ENCODE peak calls at places on chromosome 22, in seven cellular contexts. I is Panc1, Y is uterus, W is colonic mucosa, N is A549, B is breast epithelium, H is cardiac muscle cell. S is an unnamed sample. For H3K4me1, the result is how much of the 10 kb centered on the place peaks cover.

GRCh38 chr22:29639096-29639495 is 35.7 kb downstream of the NF2 start:
- DNase-seq in I (no peak), Y (no peak), W (no peak), N (no peak), B (no peak), H (no peak), S (no peak)

GRCh38 chr22:19275919-19276600 is 15.5 kb downstream of the CLTCL1 start:
- DNase-seq in I (no peak), Y (no peak), W (no peak), N (no peak), B (no peak), H (peak), S (no peak)

GRCh38 chr22:31857247-31857646 is 87.1 kb upstream of the YWHAH start:
- DNase-seq in I (no peak), Y (no peak), W (peak), N (no peak), B (no peak), H (peak), S (no peak)

GRCh38 chr22:49935561-49935960 is 17.1 kb downstream of the CRELD2 start:
- DNase-seq in I (no peak), Y (no peak), W (no peak), N (no peak), B (no peak), H (no peak), S (no peak)

GRCh38 chr22:43484227-43484626 is 72.4 kb downstream of the MPPED1 start:
- DNase-seq in I (no peak), Y (no peak), W (no peak), N (no peak), B (no peak), H (no peak), S (no peak)

GRCh38 chr22:16824718-16825687 is at the start of gene XKR3:
- DNase-seq in I (no peak), Y (no peak), W (no peak), N (no peak), B (no peak), H (no peak), S (no peak)

GRCh38 chr22:18997925-18998315 is 61.8 kb upstream of the PRODH start:
- DNase-seq in I (no peak), Y (no peak), W (no peak), N (no peak), B (no peak), H (no peak), S (no peak)

GRCh38 chr22:41302016-41302767 is 867 bp downstream of the ZC3H7B start:
- DNase-seq in I (no peak), Y (no peak), W (no peak), N (no peak), B (no peak), H (peak), S (no peak)

GRCh38 chr22:40911772-40912171 is 39.4 kb upstream of the RBX1 start:
- DNase-seq in I (no peak), Y (no peak), W (no peak), N (no peak), B (no peak), H (no peak), S (no peak)

GRCh38 chr22:40391417-40391816 is 21.0 kb downstream of the SGSM3 start:
- DNase-seq in I (no peak), Y (no peak), W (no peak), N (no peak), B (no peak), H (no peak), S (no peak)

GRCh38 chr22:36985490-36985889 is 33.8 kb downstream of the TST start:
- DNase-seq in I (no peak), Y (no peak), W (no peak), N (no peak), B (no peak), H (no peak), S (no peak)

GRCh38 chr22:49564666-49565515 is 262.8 kb downstream of the BRD1 start:
- DNase-seq in I (no peak), Y (no peak), W (no peak), N (no peak), B (no peak), H (no peak), S (no peak)

GRCh38 chr22:37383342-37383741 is 43.9 kb downstream of the ELFN2 start:
- DNase-seq in I (no peak), Y (no peak), W (no peak), N (no peak), B (no peak), H (no peak), S (no peak)

GRCh38 chr22:11613898-11614755 is 3913.9 kb upstream of the OR11H1 start:
- DNase-seq in I (no peak), Y (no peak), W (no peak), N (no peak), B (no peak), H (no peak), S (no peak)

GRCh38 chr22:29914165-29914564 is 31.2 kb downstream of the MTMR3 start:
- DNase-seq in I (peak), Y (no peak), W (no peak), N (no peak), B (no peak), H (no peak), S (no peak)

GRCh38 chr22:17964153-17964552 is 60.2 kb downstream of the MICAL3 start:
- DNase-seq in I (no peak), Y (no peak), W (no peak), N (no peak), B (no peak), H (peak), S (no peak)

GRCh38 chr22:30890689-30891442 is 77.7 kb downstream of the MORC2 start:
- DNase-seq in I (peak), Y (no peak), W (peak), N (peak), B (no peak), H (peak), S (peak)

GRCh38 chr22:37499789-37500188 is 13.6 kb upstream of the MFNG start:
- DNase-seq in I (no peak), Y (no peak), W (no peak), N (no peak), B (no peak), H (no peak), S (no peak)

GRCh38 chr22:25023879-25024278 is 71.4 kb downstream of the KIAA1671 start:
- DNase-seq in I (no peak), Y (no peak), W (no peak), N (no peak), B (no peak), H (no peak), S (no peak)

GRCh38 chr22:33126881-33127280 is 68.7 kb upstream of the SYN3 start:
- DNase-seq in I (no peak), Y (no peak), W (no peak), N (peak), B (no peak), H (peak), S (no peak)

GRCh38 chr22:31127181-31127772 is 4.5 kb downstream of the INPP5J start:
- DNase-seq in I (no peak), Y (no peak), W (no peak), N (no peak), B (no peak), H (no peak), S (no peak)

GRCh38 chr22:30196141-30196866 is 50.3 kb downstream of the LIF start:
- DNase-seq in I (peak), Y (peak), W (peak), N (peak), B (peak), H (peak), S (peak)

GRCh38 chr22:27453688-27454087 is 347.9 kb downstream of the MN1 start:
- DNase-seq in I (no peak), Y (no peak), W (no peak), N (no peak), B (no peak), H (no peak), S (no peak)

GRCh38 chr22:42376721-42377177 is 55.5 kb downstream of the NFAM1 start:
- DNase-seq in I (no peak), Y (peak), W (peak), N (no peak), B (peak), H (peak), S (peak)

GRCh38 chr22:25054943-25055511 is 102.5 kb downstream of the KIAA1671 start:
- DNase-seq in I (no peak), Y (no peak), W (no peak), N (no peak), B (no peak), H (no peak), S (no peak)

GRCh38 chr22:46122511-46122971 is 27.8 kb upstream of the PPARA start:
- DNase-seq in I (no peak), Y (peak), W (peak), N (no peak), B (no peak), H (peak), S (peak)
- H3K4me1 ChIP-seq in I (under half), Y (under half), W (under half), N (under half), B (under half), H (under half), S (under half)

GRCh38 chr22:35947794-35948425 is 80.7 kb downstream of the RBFOX2 start:
- DNase-seq in I (no peak), Y (no peak), W (no peak), N (no peak), B (no peak), H (no peak), S (no peak)
- H3K27ac ChIP-seq in I (no peak), Y (no peak), W (no peak), N (no peak), B (no peak), H (no peak), S (no peak)

GRCh38 chr22:23565288-23565941 is 14.7 kb downstream of the IGLL1 start:
- DNase-seq in I (no peak), Y (no peak), W (peak), N (peak), B (no peak), H (peak), S (no peak)
- TF ChIP-seq CTCF in I (no peak), Y (no peak), W (no peak), N (no peak), B (no peak), H (peak), S (peak)

DNA sequence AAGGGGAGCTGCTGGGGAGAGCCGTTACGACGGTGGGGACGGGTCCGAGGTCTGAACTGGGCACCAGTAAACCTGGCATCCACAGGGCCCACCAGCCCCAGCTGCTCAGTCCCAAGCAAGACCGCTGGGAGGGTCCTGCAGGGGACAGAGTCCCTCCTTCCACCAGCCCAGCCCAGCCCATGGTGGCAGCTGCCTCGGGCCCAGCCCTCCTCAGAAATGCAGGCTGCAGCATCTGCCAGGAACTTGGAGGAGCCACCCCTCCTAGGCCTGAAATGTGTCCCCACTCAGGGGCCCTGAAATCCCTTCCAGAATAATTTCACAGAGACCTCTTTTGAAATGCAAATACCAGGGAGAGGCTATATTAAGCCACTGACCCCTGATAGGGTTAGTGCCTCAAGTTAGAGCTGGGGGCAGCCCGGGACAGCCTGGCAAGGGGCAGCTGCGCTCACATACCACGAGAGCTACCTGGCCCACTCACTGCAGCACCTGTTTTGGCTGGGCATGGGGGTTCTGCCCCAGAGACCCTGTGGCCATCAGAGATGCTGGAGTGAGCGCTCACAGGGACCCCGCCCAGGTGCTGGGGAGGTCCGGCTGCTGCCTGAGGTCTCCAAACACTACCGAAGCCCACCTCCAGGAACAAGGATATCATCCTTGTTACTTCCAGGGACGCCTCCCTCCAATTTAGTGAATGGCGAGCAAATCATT is 53.1 kb downstream of the CELSR1 start:
- DNase-seq in I (no peak), Y (no peak), W (no peak), N (peak), B (no peak), H (no peak), S (no peak)
- H3K4me1 ChIP-seq in I (under half), Y (under half), W (under half), N (half or more), B (under half), H (under half), S (under half)

GRCh38 chr22:46830001-46830715 is 67.7 kb downstream of the TBC1D22A start:
- DNase-seq in I (no peak), Y (no peak), W (no peak), N (peak), B (no peak), H (no peak), S (peak)
- H3K27ac ChIP-seq in I (no peak), Y (no peak), W (no peak), N (peak), B (no peak), H (no peak), S (no peak)

GRCh38 chr22:23862103-23862502 is 4.4 kb downstream of the SLC2A11 start:
- DNase-seq in I (no peak), Y (no peak), W (no peak), N (peak), B (no peak), H (peak), S (no peak)
- TF ChIP-seq CTCF in I (peak), Y (no peak), W (peak), N (peak), B (no peak), H (peak), S (peak)

DNA sequence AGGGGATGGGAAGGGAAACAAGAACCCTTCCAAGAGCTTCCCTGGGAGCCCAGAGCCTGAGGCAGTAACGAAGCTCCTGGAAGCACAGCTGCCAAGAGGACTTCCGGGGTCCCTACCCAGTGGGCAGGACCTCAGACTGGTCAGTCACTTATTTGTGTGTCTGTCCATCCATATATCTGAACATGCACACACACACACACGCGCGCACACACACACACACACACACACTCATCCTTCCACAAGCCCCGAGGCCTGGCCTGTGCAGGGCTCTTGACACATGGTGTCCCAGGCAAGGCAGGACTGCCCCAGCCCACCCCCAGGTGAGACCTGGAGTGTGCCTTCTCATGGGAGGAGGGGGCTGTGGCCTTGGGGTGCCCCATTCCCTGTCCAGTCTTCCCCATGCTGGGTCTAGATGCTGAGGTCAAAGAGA is 44.9 kb downstream of the IGLL5 start:
- DNase-seq in I (no peak), Y (no peak), W (no peak), N (no peak), B (no peak), H (no peak), S (no peak)
- H3K4me1 ChIP-seq in I (under half), Y (under half), W (under half), N (under half), B (under half), H (under half), S (under half)

GRCh38 chr22:39109361-39109760 is 12.3 kb downstream of the APOBEC3H start:
- DNase-seq in I (no peak), Y (no peak), W (no peak), N (no peak), B (no peak), H (no peak), S (no peak)

GRCh38 chr22:39114157-39114511 is 17.1 kb downstream of the APOBEC3H start:
- DNase-seq in I (no peak), Y (no peak), W (no peak), N (no peak), B (no peak), H (no peak), S (no peak)

GRCh38 chr22:39106326-39106725 is 9.3 kb downstream of the APOBEC3H start:
- DNase-seq in I (no peak), Y (no peak), W (no peak), N (no peak), B (no peak), H (no peak), S (no peak)

GRCh38 chr22:39108487-39108886 is 11.4 kb downstream of the APOBEC3H start:
- DNase-seq in I (no peak), Y (no peak), W (no peak), N (no peak), B (no peak), H (no peak), S (no peak)

DNA sequence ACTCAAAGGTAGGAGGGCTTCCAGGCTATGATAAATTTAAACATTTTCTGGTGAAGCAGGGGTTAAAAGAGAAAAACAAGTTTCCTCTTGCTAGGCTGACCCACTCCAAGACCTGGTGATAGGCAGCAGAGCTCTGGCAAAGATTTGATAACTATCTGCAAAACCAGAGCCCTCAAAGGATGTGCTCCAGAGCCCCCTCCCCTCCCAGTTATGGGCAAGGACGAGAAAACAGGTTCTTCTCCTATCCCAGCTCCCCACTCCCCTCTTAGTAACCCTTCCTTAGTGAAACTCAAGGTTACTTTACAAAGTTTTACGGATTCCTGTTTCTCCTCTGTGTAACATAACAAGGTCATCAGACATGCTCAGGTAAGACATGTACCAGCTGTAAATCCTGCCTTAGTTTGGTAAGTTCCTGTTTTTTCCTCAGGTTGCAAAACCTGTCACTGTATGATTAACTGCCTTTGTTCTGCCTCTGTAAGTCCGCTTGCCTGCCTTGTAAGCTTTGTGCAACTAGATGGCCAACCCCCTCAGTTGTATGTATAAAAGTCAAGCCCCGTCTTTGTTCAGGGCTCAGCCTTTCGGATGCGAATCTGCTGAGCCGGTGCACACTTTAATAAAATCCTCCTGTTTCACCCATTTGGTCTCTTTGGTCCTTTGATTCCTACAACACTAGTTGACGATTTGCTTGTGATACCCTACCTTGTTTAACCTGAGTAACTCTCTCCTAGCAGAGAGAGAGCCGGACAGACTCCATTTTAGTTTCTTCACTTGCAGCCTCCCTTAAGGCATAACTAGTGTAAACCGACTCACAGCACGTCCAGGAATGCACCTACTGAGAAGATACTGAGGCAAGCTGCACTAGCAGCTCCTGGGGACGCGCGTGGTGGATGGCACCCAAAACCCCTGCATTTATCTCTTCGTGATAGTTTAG is 13.9 kb downstream of the APOBEC3H start:
- DNase-seq in I (no peak), Y (no peak), W (no peak), N (no peak), B (no peak), H (no peak), S (no peak)
- H3K27ac ChIP-seq in I (no peak), Y (no peak), W (no peak), N (no peak), B (no peak), H (peak), S (no peak)

S was measured in left ventricle myocardium inferior.